ENCODE peak calls at places on chromosome X, in six cellular contexts. W is CD8-positive, alpha-beta T cell; S is colonic mucosa; E is astrocyte of the spinal cord; Z is PC-9; O is mammary epithelial cell. D is an unnamed sample.

GRCh38 chrX:110383414-110383813 is 24.8 kb downstream of the RTL9 start:
- DNase-seq in W (no peak), S (no peak), E (peak), Z (no peak), O (peak), D (no peak)

GRCh38 chrX:21656587-21657317 is 1.4 kb downstream of the KLHL34 start:
- DNase-seq in W (no peak), S (no peak), E (no peak), Z (no peak), O (no peak), D (no peak)

GRCh38 chrX:43679778-43680177 is 23.7 kb downstream of the MAOA start:
- DNase-seq in W (no peak), S (no peak), E (no peak), Z (no peak), O (no peak), D (no peak)

GRCh38 chrX:154142386-154142785 is 1.7 kb upstream of the OPN1LW start:
- DNase-seq in W (no peak), S (no peak), E (no peak), Z (no peak), O (no peak), D (no peak)

GRCh38 chrX:46636223-46636622 is 62.7 kb downstream of the CHST7 start:
- DNase-seq in W (no peak), S (no peak), E (no peak), Z (no peak), O (no peak), D (no peak)

GRCh38 chrX:44570524-44570923 is 27.9 kb upstream of the FUNDC1 start:
- DNase-seq in W (no peak), S (no peak), E (no peak), Z (no peak), O (peak), D (no peak)

GRCh38 chrX:123959281-123960063 is 2.0 kb upstream of the STAG2 start:
- DNase-seq in W (no peak), S (peak), E (peak), Z (no peak), O (peak), D (peak)

GRCh38 chrX:63275127-63275526 is 76.0 kb downstream of the SPIN4 start:
- DNase-seq in W (no peak), S (peak), E (no peak), Z (no peak), O (peak), D (peak)

GRCh38 chrX:39773150-39773549 is 324.6 kb downstream of the BCOR start:
- DNase-seq in W (no peak), S (no peak), E (no peak), Z (no peak), O (no peak), D (no peak)

GRCh38 chrX:126733874-126734273 is 85.7 kb upstream of the PRR32 start:
- DNase-seq in W (no peak), S (no peak), E (no peak), Z (no peak), O (no peak), D (no peak)

GRCh38 chrX:110851780-110852179 is 56.2 kb upstream of the CHRDL1 start:
- DNase-seq in W (no peak), S (no peak), E (peak), Z (no peak), O (peak), D (no peak)

GRCh38 chrX:67734111-67734753 is 190.4 kb downstream of the AR start:
- DNase-seq in W (no peak), S (no peak), E (no peak), Z (no peak), O (no peak), D (no peak)

GRCh38 chrX:17007134-17007768 is 60.8 kb downstream of the REPS2 start:
- DNase-seq in W (no peak), S (no peak), E (peak), Z (no peak), O (peak), D (no peak)
- TF ChIP-seq CTCF in W (no peak), S (no peak), E (peak), Z (no peak), O (peak), D (no peak)

GRCh38 chrX:9703406-9703805 is 62.2 kb downstream of the GPR143 start:
- DNase-seq in W (no peak), S (no peak), E (no peak), Z (no peak), O (no peak), D (no peak)

GRCh38 chrX:9701790-9702189 is 63.9 kb downstream of the GPR143 start:
- DNase-seq in W (no peak), S (no peak), E (no peak), Z (no peak), O (no peak), D (no peak)

GRCh38 chrX:9704876-9705465 is 60.7 kb downstream of the GPR143 start:
- DNase-seq in W (no peak), S (no peak), E (no peak), Z (no peak), O (no peak), D (no peak)

GRCh38 chrX:9698566-9698965 is 67.1 kb downstream of the GPR143 start:
- DNase-seq in W (no peak), S (no peak), E (no peak), Z (no peak), O (no peak), D (no peak)

GRCh38 chrX:9700555-9700954 is 65.1 kb downstream of the GPR143 start:
- DNase-seq in W (no peak), S (no peak), E (no peak), Z (no peak), O (no peak), D (no peak)
- TF ChIP-seq CTCF in W (no peak), S (no peak), E (no peak), Z (no peak), O (no peak), D (no peak)

DNA sequence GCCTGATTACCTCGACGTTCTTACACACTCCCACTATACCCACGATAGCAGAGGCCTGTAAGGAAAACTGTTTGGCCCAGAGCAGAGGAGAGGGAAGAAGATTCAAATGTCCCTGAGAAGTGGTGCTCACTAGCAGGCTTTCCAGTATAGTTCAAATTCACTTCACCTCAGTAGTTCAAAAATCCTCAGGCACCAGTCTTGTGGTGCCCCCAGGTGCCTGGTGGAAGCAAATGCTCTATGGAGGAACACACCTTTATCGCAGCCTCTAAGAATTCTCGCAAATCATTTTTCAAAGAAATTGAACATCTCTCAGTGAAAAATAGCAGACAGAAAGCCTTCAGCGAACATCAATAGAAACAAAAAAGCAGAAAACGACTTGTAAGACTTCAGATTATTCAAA is 12.2 kb upstream of the MTMR1 start:
- DNase-seq in W (no peak), S (no peak), E (peak), Z (no peak), O (peak), D (no peak)
- TF ChIP-seq CTCF in W (no peak), S (peak), E (peak), Z (peak), O (peak), D (no peak)

GRCh38 chrX:48974574-48974973 is 2.9 kb upstream of the KCND1 start:
- DNase-seq in W (no peak), S (no peak), E (no peak), Z (no peak), O (no peak), D (no peak)

GRCh38 chrX:48974033-48974432 is 2.4 kb upstream of the KCND1 start:
- DNase-seq in W (no peak), S (no peak), E (no peak), Z (no peak), O (no peak), D (no peak)

GRCh38 chrX:48971325-48972213 is at the start of gene KCND1:
- DNase-seq in W (no peak), S (peak), E (peak), Z (no peak), O (no peak), D (peak)

GRCh38 chrX:48975041-48975440 is 3.4 kb upstream of the KCND1 start:
- DNase-seq in W (no peak), S (no peak), E (no peak), Z (no peak), O (no peak), D (no peak)

GRCh38 chrX:48972214-48973164 is 845 bp upstream of the KCND1 start:
- DNase-seq in W (no peak), S (peak), E (peak), Z (no peak), O (no peak), D (peak)
- TF ChIP-seq CTCF in W (no peak), S (peak), E (peak), Z (peak), O (peak), D (no peak)

GRCh38 chrX:118631586-118631985 is 95.8 kb upstream of the IL13RA1 start:
- DNase-seq in W (no peak), S (no peak), E (no peak), Z (no peak), O (no peak), D (no peak)

GRCh38 chrX:118630843-118631242 is 96.6 kb upstream of the IL13RA1 start:
- DNase-seq in W (no peak), S (no peak), E (no peak), Z (no peak), O (no peak), D (no peak)

GRCh38 chrX:118626346-118626745 is 101.1 kb upstream of the IL13RA1 start:
- DNase-seq in W (no peak), S (no peak), E (no peak), Z (no peak), O (no peak), D (no peak)

GRCh38 chrX:118632862-118633261 is 94.5 kb upstream of the IL13RA1 start:
- DNase-seq in W (no peak), S (no peak), E (no peak), Z (no peak), O (no peak), D (no peak)

GRCh38 chrX:118627084-118627758 is 100.2 kb upstream of the IL13RA1 start:
- DNase-seq in W (no peak), S (no peak), E (no peak), Z (peak), O (peak), D (no peak)
- TF ChIP-seq CTCF in W (no peak), S (peak), E (peak), Z (peak), O (peak), D (no peak)

DNA sequence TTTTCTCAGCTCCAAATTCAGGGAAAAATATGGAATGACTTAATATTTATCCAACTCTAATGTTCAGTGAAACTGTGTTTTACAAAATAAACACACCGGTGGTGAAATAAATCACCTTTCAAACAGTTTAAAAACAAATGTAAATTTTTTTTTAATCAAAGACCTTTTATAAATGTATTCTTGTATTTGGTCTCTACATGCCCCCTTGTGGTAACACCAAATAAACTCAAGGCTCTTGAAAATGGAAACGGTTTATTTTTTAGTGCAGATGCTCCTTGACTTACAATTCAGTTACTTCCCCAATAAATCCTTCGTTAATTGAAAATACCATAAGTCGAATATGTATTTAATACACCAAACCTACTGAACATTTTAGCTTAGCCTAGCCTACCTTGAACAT is 45.9 kb upstream of the ITM2A start:
- DNase-seq in W (no peak), S (no peak), E (peak), Z (no peak), O (peak), D (no peak)
- TF ChIP-seq CTCF in W (peak), S (no peak), E (peak), Z (peak), O (peak), D (peak)

DNA sequence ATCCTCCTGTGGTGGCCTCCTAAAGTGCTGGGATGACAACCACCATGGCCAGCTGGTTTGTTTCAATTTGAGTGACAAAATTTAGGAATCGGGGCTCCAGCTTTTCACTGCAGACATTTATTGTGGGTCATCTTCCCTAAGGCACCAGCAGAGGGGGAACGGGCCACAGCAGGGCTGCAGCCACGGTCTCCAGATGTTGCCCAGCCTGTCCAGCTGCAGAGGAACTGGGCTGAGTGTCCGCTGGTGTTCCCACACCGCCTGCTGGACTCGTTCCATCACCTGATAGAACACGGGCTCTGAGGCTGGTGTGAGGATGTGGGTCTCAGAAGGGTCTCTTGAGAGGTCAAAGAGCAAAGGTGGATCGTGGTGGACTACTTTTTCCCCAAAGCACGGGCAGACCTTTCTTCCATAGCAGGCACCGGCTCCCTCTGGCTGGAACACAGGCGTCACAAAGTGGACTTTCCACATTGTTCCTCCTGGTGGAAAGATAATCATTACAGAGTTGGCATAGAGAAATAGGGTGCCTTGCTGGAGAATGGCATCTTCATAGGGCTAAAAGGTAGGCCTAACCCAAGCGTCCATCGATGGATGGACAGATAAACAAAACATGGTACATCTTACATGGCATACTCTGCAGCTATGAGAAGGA is 5.7 kb upstream of the ARSD start:
- DNase-seq in W (no peak), S (no peak), E (no peak), Z (no peak), O (no peak), D (no peak)
- TF ChIP-seq CTCF in W (no peak), S (no peak), E (no peak), Z (no peak), O (no peak), D (no peak)

DNA sequence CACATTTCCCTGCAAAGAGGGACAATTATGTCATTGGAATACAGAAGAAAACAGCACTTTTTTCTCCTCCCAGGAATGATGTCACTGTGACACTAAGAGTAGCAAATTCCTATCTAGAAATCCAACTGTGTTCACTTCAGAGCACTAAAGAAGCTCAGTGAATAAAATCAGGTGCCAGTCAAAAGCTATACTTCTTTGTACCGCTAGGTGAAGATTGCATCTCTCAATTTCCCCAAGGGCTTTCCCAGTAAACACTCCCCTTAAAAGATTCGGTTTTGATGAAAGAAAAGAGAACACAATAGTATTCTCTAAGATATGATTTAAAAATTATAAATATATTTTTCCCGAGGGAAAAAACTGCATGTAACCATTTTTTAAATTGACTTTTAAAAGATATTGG is 104.7 kb upstream of the MID1 start:
- DNase-seq in W (no peak), S (no peak), E (no peak), Z (no peak), O (no peak), D (no peak)
- TF ChIP-seq CTCF in W (no peak), S (peak), E (peak), Z (peak), O (peak), D (peak)

GRCh38 chrX:64580035-64580434 is 184.8 kb upstream of the MTMR8 start:
- DNase-seq in W (no peak), S (no peak), E (no peak), Z (no peak), O (no peak), D (no peak)
- TF ChIP-seq CTCF in W (no peak), S (no peak), E (no peak), Z (no peak), O (no peak), D (no peak)

DNA sequence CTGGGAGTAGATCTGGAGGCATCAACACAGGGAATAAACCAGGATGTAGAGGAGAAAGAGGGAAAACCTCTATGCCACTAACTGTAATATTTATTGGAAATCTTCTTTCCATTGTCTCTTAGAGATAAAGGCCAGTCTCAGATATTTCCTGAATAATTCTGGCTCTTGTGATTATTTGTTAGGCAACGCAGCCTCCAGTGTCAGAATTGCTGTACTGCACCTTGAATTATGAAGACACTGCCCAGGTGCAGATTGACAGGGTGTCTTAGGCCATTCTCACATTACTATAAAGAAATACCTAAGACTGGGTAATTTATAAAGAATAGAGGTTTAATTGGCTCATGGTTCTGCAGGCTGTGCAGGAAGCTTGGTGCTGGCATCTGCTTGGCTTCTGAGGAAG is 100.7 kb upstream of the ZDHHC15 start:
- DNase-seq in W (no peak), S (no peak), E (no peak), Z (no peak), O (no peak), D (peak)
- TF ChIP-seq CTCF in W (no peak), S (no peak), E (peak), Z (peak), O (peak), D (no peak)